ENCODE peak calls at places on chromosomes 3 and 15, in five cellular contexts. C is PC-3, R is heart right ventricle, K is fibroblast of lung, Y is GM23248. P is an unnamed sample.

GRCh38 chr3:179438836-179439235 is 12.4 kb downstream of the GNB4 start:
- DNase-seq in C (no peak), R (no peak), K (no peak), Y (no peak), P (no peak)

GRCh38 chr3:108035751-108036150 is 55.1 kb downstream of the CD47 start:
- DNase-seq in C (no peak), R (no peak), K (no peak), Y (no peak), P (no peak)

GRCh38 chr15:80437492-80437891 is 33.3 kb downstream of the ARNT2 start:
- DNase-seq in C (no peak), R (no peak), K (peak; percentile 27), Y (no peak), P (no peak)

GRCh38 chr3:29893024-29893554 is 612.2 kb downstream of the RBMS3 start:
- DNase-seq in C (no peak), R (no peak), K (no peak), Y (no peak), P (no peak)

GRCh38 chr3:134328147-134328591 is 46.1 kb downstream of the AMOTL2 start:
- DNase-seq in C (peak; percentile 81), R (no peak), K (peak; percentile 89), Y (peak; percentile 93), P (no peak)

GRCh38 chr15:85832389-85832788 is 37.7 kb upstream of the KLHL25 start:
- DNase-seq in C (no peak), R (no peak), K (no peak), Y (no peak), P (no peak)

GRCh38 chr3:51953445-51953844 is 1.7 kb upstream of the GPR62 start:
- DNase-seq in C (peak; percentile 66), R (no peak), K (peak; percentile 68), Y (peak; percentile 84), P (no peak)

GRCh38 chr3:14810070-14810732 is 8.6 kb upstream of the FGD5 start:
- DNase-seq in C (no peak), R (peak; percentile 69), K (no peak), Y (peak; percentile 20), P (peak; percentile 41)

GRCh38 chr3:69219101-69219708 is 96.8 kb upstream of the LMOD3 start:
- DNase-seq in C (no peak), R (no peak), K (no peak), Y (no peak), P (no peak)

GRCh38 chr3:81003817-81004216 is 757.6 kb downstream of the GBE1 start:
- DNase-seq in C (no peak), R (no peak), K (no peak), Y (no peak), P (no peak)
- H3K36me3 ChIP-seq in C (no peaks in the 10 kb centered on the region), R (no peaks in the 10 kb centered on the region), K (no peaks in the 10 kb centered on the region), Y (no peaks in the 10 kb centered on the region), P (no peaks in the 10 kb centered on the region)

DNA sequence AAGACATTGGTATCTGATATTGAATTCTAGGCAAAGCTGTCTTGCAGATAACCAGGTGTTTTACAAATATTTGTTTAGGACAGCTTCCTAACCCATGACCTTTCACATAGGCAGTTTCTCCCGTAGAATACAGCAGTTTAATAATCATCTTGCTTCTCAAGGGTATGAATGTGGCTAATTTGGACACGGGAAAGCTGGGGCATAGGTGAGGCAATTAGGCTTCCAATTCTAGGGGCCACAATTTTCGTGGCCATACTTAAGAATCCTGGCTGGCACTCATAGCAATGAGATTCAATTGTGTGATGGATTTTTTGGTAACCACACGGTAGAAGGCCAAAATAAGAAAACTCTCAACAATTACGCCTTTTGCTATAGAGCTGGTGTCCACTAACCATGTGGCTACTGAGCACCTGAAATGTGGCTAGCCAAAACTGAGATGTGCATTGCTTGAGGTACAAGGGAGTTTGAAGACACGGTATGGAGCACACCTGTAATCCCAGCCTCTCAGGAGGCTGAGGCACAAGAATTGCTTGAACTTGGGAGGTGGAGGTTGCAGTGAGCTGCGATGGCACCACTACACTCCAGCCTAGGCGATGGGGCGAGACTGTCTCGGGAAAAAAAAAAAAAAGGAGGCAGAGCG is 34.4 kb downstream of the TFRC start:
- DNase-seq in C (no peak), R (no peak), K (no peak), Y (no peak), P (no peak)
- H3K36me3 ChIP-seq in C (peaks cover 42% of the 10 kb centered on the region), R (peaks cover 26% of the 10 kb centered on the region), K (peaks cover 2% of the 10 kb centered on the region), Y (peaks cover 23% of the 10 kb centered on the region), P (no peaks in the 10 kb centered on the region)

GRCh38 chr3:48269592-48269991 is 28.7 kb downstream of the ZNF589 start:
- DNase-seq in C (no peak), R (no peak), K (no peak), Y (no peak), P (no peak)
- H3K36me3 ChIP-seq in C (peaks cover 8% of the 10 kb centered on the region), R (no peaks in the 10 kb centered on the region), K (no peaks in the 10 kb centered on the region), Y (no peaks in the 10 kb centered on the region), P (no peaks in the 10 kb centered on the region)

GRCh38 chr15:43383070-43383469 is 12.2 kb downstream of the TUBGCP4 start:
- DNase-seq in C (no peak), R (no peak), K (peak; percentile 50), Y (peak; percentile 31), P (no peak)

GRCh38 chr15:43382310-43382709 is 11.4 kb downstream of the TUBGCP4 start:
- DNase-seq in C (no peak), R (no peak), K (no peak), Y (no peak), P (no peak)
- H3K36me3 ChIP-seq in C (peaks cover 59% of the 10 kb centered on the region), R (peaks cover 38% of the 10 kb centered on the region), K (peaks cover 4% of the 10 kb centered on the region), Y (peaks cover 25% of the 10 kb centered on the region), P (no peaks in the 10 kb centered on the region)

GRCh38 chr15:94348084-94348483 is 116.7 kb downstream of the MCTP2 start:
- DNase-seq in C (no peak), R (no peak), K (no peak), Y (no peak), P (no peak)

GRCh38 chr15:94352940-94353820 is 121.8 kb downstream of the MCTP2 start:
- DNase-seq in C (no peak), R (no peak), K (peak; percentile 98), Y (no peak), P (no peak)

GRCh38 chr15:94346272-94346671 is 114.9 kb downstream of the MCTP2 start:
- DNase-seq in C (peak; percentile 21), R (no peak), K (peak; percentile 62), Y (peak; percentile 17), P (no peak)

GRCh38 chr15:94351121-94351520 is 119.8 kb downstream of the MCTP2 start:
- DNase-seq in C (no peak), R (no peak), K (no peak), Y (no peak), P (no peak)
- H3K36me3 ChIP-seq in C (no peaks in the 10 kb centered on the region), R (no peaks in the 10 kb centered on the region), K (no peaks in the 10 kb centered on the region), Y (no peaks in the 10 kb centered on the region), P (no peaks in the 10 kb centered on the region)

DNA sequence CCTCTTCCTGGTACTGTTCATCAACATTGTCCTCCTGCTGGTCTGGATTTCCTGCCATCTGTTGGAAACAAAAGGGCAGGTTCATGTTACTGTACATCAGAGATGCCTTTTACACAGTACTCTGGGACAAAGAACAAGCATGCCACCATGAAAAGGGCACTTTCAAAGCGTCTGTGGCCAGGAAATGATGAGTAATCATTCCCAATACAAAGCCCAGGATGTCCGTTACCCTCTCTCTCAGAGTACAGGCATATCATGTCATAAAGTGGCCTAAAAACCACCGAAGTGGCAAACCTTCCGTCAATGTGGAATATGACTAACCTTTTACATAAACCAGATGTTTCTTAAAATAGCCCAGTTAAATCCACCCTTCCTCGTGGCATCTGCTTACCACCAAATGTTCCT is 71.2 kb downstream of the GOLIM4 start:
- DNase-seq in C (peak; percentile 82), R (peak; percentile 27), K (peak; percentile 95), Y (peak; percentile 91), P (no peak)
- H3K36me3 ChIP-seq in C (peaks cover 8% of the 10 kb centered on the region), R (peaks cover 50% of the 10 kb centered on the region), K (peaks cover 9% of the 10 kb centered on the region), Y (peaks cover 59% of the 10 kb centered on the region), P (no peaks in the 10 kb centered on the region)

DNA sequence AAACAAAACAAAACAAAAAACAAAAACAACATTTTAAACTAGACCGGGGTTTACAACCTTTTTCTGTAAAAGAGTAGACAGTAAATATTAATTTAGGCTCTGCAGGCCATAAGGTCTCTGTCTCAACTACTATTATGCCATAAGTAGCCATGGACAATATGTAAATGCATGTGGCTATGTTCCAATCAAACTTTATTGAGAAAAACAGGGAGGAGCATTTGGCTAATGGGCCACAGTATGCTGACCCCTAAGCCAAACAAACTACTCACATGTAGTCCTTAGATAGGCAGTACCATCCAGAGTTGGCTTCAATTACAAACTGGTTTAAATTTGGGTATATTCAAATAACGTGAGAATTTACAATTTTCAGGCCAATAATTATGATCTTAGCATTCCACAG is 144.2 kb downstream of the TBL1XR1 start:
- DNase-seq in C (no peak), R (no peak), K (no peak), Y (no peak), P (no peak)
- H3K36me3 ChIP-seq in C (peaks cover 31% of the 10 kb centered on the region), R (peaks cover 4% of the 10 kb centered on the region), K (peaks cover 2% of the 10 kb centered on the region), Y (peaks cover 28% of the 10 kb centered on the region), P (no peaks in the 10 kb centered on the region)

GRCh38 chr15:41930867-41931222 is 37.0 kb upstream of the SPTBN5 start:
- DNase-seq in C (no peak), R (no peak), K (no peak), Y (no peak), P (no peak)
- H3K36me3 ChIP-seq in C (peaks cover 5% of the 10 kb centered on the region), R (peaks cover 1% of the 10 kb centered on the region), K (no peaks in the 10 kb centered on the region), Y (peaks cover 3% of the 10 kb centered on the region), P (no peaks in the 10 kb centered on the region)